ENCODE peak calls at places on chromosomes 1 and 21, in four cellular contexts. D is heart left ventricle, X is lung, O is adipocyte. R is an unnamed sample. For H3K4me1, the result is how much of the 10 kb centered on the place peaks cover.

GRCh38 chr1:111988377-111988742 is 1.1 kb downstream of the KCND3 start:
- DNase-seq in D (no peak), X (no peak), O (no peak), R (no peak)

GRCh38 chr1:25568834-25569598 is 25.6 kb downstream of the LDLRAP1 start:
- DNase-seq in D (peak), X (no peak), O (peak), R (no peak)

GRCh38 chr1:217482356-217483102 is 148.4 kb downstream of the GPATCH2 start:
- DNase-seq in D (no peak), X (no peak), O (peak), R (no peak)

GRCh38 chr1:17017435-17017834 is 5.7 kb upstream of the ATP13A2 start:
- DNase-seq in D (no peak), X (no peak), O (no peak), R (no peak)

GRCh38 chr1:193079187-193079586 is 19.8 kb downstream of the RO60 start:
- DNase-seq in D (no peak), X (no peak), O (no peak), R (no peak)

GRCh38 chr1:30808067-30808662 is 50.6 kb upstream of the LAPTM5 start:
- DNase-seq in D (no peak), X (no peak), O (no peak), R (no peak)

GRCh38 chr21:14383596-14384210 is 757 bp upstream of the HSPA13 start:
- DNase-seq in D (no peak), X (no peak), O (no peak), R (no peak)

GRCh38 chr1:183101841-183102276 is 78.6 kb downstream of the LAMC1 start:
- DNase-seq in D (no peak), X (no peak), O (peak), R (no peak)

GRCh38 chr21:31347435-31348032 is 3.5 kb upstream of the TIAM1 start:
- DNase-seq in D (no peak), X (no peak), O (peak), R (no peak)

GRCh38 chr1:159653201-159653600 is 61.2 kb downstream of the CRP start:
- DNase-seq in D (no peak), X (no peak), O (peak), R (no peak)

DNA sequence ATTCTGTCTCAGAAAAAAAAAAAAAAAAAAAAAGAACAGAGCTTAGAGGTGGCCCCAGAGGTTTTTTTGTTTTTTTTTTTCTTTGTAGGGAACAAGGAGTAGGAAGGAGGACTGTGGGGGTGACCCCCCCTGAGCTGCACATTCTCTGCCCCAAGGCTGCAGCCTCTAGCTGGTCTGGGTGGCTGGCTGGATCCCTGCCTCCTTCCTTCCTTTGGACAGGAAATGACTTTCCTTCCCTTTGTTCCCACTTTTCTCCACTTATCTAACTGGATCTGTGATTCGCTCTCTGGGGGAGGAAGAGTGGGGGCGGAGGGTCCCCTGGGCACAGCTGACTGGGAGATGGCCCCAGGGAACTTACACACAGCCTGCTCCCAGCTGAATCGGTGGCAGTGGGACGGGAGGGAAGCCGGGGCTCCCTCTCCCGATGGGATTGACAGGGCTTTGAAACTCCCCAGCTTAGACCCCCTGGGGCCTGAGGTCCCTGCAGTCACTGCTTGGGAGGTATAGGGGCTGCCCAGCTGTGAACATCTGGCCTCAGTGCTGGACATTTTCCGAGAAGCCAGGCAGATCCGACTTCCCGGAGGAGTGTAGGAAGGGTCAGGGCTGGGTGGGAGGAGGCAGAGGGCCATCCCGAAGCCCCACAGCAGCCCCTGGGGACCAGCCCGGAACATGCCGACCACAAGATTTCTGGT is 2.1 kb downstream of the FBLIM1 start:
- DNase-seq in D (no peak), X (peak), O (peak), R (no peak)
- H3K4me3 ChIP-seq in D (peak), X (no peak), O (peak), R (no peak)

DNA sequence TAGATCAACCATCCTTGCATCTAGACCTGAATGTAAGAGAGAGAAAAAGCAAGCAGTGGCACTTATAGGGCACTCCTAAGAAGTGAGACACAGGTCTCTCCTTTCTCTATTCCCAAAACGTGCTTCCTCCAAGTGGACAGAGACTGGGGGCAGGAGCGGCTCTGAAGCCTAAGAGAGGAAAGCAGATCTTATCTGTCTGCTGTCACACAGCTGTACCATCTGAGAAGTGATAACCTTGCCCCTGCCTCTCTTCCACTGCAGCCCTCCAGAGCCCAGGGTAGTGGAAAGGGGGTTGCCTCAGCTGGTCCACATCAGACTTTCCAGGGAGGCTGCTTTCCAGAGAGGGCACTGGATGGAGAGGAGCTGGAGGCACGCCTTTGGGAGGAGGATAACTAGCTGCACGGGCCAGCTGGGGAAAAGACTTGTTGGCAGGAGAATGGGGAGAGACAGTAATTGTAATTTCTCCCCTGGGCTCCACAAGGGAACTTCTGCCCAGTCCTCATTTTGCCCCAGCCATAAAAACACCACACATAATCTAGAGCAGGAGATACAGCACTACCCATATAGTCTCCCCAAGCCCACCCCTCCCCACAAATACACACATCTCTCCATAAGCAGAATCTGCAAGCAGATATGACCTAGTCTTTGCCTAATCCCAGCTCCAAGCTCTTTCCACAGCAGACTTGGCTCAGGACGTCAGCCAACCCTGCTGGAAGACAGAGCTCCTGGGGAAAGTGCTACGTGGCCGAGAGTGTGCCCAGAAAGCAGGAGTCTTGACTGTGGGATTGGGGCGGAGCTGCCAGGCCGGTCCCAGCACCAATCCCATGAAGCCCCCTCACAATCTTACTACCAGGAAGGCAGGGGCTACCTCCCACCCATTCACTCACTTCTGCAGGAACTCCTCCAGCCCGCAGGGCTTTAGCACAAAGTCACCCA is 31.2 kb downstream of the PIK3C2B start:
- DNase-seq in D (no peak), X (no peak), O (no peak), R (no peak)
- H3K4me1 ChIP-seq in D (under half), X (under half), O (under half), R (under half)

GRCh38 chr1:46569909-46570725 is 18.7 kb upstream of the KNCN start:
- DNase-seq in D (no peak), X (no peak), O (no peak), R (no peak)
- H3K4me3 ChIP-seq in D (no peak), X (no peak), O (no peak), R (no peak)

DNA sequence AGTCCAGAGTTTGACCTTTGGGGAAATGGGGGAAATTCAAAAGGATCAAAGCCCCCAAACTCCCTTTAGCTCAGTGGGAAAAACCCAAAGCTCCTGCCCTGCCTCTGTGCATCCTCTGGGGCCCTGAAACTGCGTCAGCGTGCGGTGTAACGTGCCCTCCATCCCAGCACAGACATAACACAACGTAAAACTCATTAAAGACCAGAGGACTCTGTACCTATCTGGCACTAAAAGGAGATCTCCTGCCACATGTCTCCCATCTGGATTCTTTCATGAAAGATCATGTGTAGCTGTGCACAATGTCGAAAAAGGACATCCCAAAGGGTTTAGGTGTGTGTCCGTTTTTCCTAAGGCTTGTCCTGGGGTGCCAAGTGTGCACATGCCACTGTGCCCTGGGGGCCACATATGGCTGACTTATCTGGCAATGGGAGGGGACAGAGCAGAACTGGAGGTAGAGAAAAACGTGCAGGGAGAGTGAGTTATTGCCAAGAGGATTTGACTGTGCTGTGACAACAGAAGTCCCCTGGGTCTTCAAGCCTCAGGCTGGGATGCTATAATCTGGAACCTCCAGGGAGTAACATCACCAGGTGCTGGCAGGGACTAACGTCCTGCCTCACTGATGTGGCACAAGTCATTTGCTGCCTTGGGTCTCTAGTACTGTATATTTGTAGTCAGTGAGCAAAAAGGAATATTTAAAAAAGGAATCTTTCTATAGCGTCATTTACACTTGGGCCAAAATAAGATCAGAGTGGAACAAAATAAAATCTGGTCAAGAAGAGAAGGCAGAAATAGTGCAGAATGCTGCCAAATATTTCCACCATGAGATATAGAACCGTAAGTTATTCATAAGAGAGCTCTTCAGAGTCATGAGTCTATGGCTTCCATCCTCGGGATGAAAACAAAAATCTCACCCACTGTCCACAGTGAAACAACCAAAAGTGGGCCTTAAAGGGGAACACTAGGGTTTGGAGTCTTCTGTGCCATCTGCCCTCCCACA is 52.3 kb downstream of the ITPKB start:
- DNase-seq in D (no peak), X (no peak), O (no peak), R (no peak)
- H3K4me1 ChIP-seq in D (under half), X (under half), O (under half), R (under half)

R was measured in pancreas.